ENCODE peak calls at places on chromosome 14, in four cellular contexts. One of them, this sample, is unnamed. For H3K9me3 and H3K4me1, the result is how much of the 10 kb centered on the place peaks cover.

GRCh38 chr14:60753264-60754126 is 18.9 kb downstream of the MNAT1 start:
- DNase-seq in PC-3: no peak
- DNase-seq in IMR-90: peak
- DNase-seq in GM12878: peak
- DNase-seq in this sample: no peak

GRCh38 chr14:56552615-56553014 is 27.0 kb upstream of the TMEM260 start:
- DNase-seq in PC-3: no peak
- DNase-seq in IMR-90: no peak
- DNase-seq in GM12878: no peak
- DNase-seq in this sample: no peak

GRCh38 chr14:91369628-91370445 is 47.8 kb downstream of the CCDC88C start:
- DNase-seq in PC-3: peak
- DNase-seq in IMR-90: no peak
- DNase-seq in GM12878: no peak
- DNase-seq in this sample: peak

GRCh38 chr14:74574092-74574438 is 38.0 kb downstream of the LTBP2 start:
- DNase-seq in PC-3: no peak
- DNase-seq in IMR-90: no peak
- DNase-seq in GM12878: no peak
- DNase-seq in this sample: no peak

GRCh38 chr14:25400607-25401206 is 350.8 kb upstream of the STXBP6 start:
- DNase-seq in PC-3: peak
- DNase-seq in IMR-90: peak
- DNase-seq in GM12878: no peak
- DNase-seq in this sample: peak

GRCh38 chr14:101820283-101820798 is 58.8 kb downstream of the PPP2R5C start:
- DNase-seq in PC-3: no peak
- DNase-seq in IMR-90: no peak
- DNase-seq in GM12878: peak
- DNase-seq in this sample: no peak

GRCh38 chr14:26486922-26487321 is 110.9 kb downstream of the NOVA1 start:
- DNase-seq in PC-3: no peak
- DNase-seq in IMR-90: no peak
- DNase-seq in GM12878: no peak
- DNase-seq in this sample: no peak

GRCh38 chr14:96599076-96599475 is 96.9 kb downstream of the PAPOLA start:
- DNase-seq in PC-3: no peak
- DNase-seq in IMR-90: no peak
- DNase-seq in GM12878: no peak
- DNase-seq in this sample: no peak

GRCh38 chr14:77026930-77027537 is 1.5 kb downstream of the IRF2BPL start:
- DNase-seq in PC-3: peak
- DNase-seq in IMR-90: peak
- DNase-seq in GM12878: no peak
- DNase-seq in this sample: peak

GRCh38 chr14:87175175-87175574 is 817.8 kb downstream of the GALC start:
- DNase-seq in PC-3: no peak
- DNase-seq in IMR-90: no peak
- DNase-seq in GM12878: no peak
- DNase-seq in this sample: no peak

GRCh38 chr14:55123101-55123500 is 6.0 kb upstream of the LGALS3 start:
- DNase-seq in PC-3: peak
- DNase-seq in IMR-90: peak
- DNase-seq in GM12878: no peak
- DNase-seq in this sample: peak

GRCh38 chr14:68225321-68225720 is 405.7 kb downstream of the RAD51B start:
- DNase-seq in PC-3: no peak
- DNase-seq in IMR-90: no peak
- DNase-seq in GM12878: no peak
- DNase-seq in this sample: no peak

GRCh38 chr14:103382375-103382774 is 2.8 kb upstream of the MARK3 start:
- DNase-seq in PC-3: no peak
- DNase-seq in IMR-90: peak
- DNase-seq in GM12878: no peak
- DNase-seq in this sample: peak

GRCh38 chr14:75714993-75715392 is 53.9 kb downstream of the TTLL5 start:
- DNase-seq in PC-3: no peak
- DNase-seq in IMR-90: no peak
- DNase-seq in GM12878: no peak
- DNase-seq in this sample: no peak

GRCh38 chr14:74042296-74042695 is 23.1 kb downstream of the BBOF1 start:
- DNase-seq in PC-3: no peak
- DNase-seq in IMR-90: no peak
- DNase-seq in GM12878: no peak
- DNase-seq in this sample: no peak

GRCh38 chr14:94161979-94162378 is 12.1 kb upstream of the PPP4R4 start:
- DNase-seq in PC-3: no peak
- DNase-seq in IMR-90: no peak
- DNase-seq in GM12878: no peak
- DNase-seq in this sample: no peak

GRCh38 chr14:100035700-100036099 is 29.5 kb upstream of the EVL start:
- DNase-seq in PC-3: no peak
- DNase-seq in IMR-90: no peak
- DNase-seq in GM12878: no peak
- DNase-seq in this sample: no peak

GRCh38 chr14:102986810-102987579 is 64.5 kb downstream of the AMN start:
- DNase-seq in PC-3: peak
- DNase-seq in IMR-90: peak
- DNase-seq in GM12878: no peak
- DNase-seq in this sample: peak

GRCh38 chr14:35986219-35986573 is 160.1 kb downstream of the BRMS1L start:
- DNase-seq in PC-3: no peak
- DNase-seq in IMR-90: no peak
- DNase-seq in GM12878: peak
- DNase-seq in this sample: no peak

GRCh38 chr14:91416744-91417133 is 881 bp downstream of the CCDC88C start:
- DNase-seq in PC-3: peak
- DNase-seq in IMR-90: no peak
- DNase-seq in GM12878: no peak
- DNase-seq in this sample: no peak

GRCh38 chr14:30214456-30215090 is 286.9 kb upstream of the PRKD1 start:
- DNase-seq in PC-3: peak
- DNase-seq in IMR-90: peak
- DNase-seq in GM12878: peak
- DNase-seq in this sample: peak

GRCh38 chr14:50846171-50846880 is 15.4 kb upstream of the NIN start:
- DNase-seq in PC-3: peak
- DNase-seq in IMR-90: peak
- DNase-seq in GM12878: no peak
- DNase-seq in this sample: peak

GRCh38 chr14:94483729-94484275 is 7.8 kb upstream of the SERPINA9 start:
- DNase-seq in PC-3: no peak
- DNase-seq in IMR-90: peak
- DNase-seq in GM12878: no peak
- DNase-seq in this sample: peak

GRCh38 chr14:61567838-61568571 is 127.3 kb upstream of the HIF1A start:
- DNase-seq in PC-3: no peak
- DNase-seq in IMR-90: no peak
- DNase-seq in GM12878: no peak
- DNase-seq in this sample: no peak

GRCh38 chr14:72869407-72870329 is 24.2 kb downstream of the DPF3 start:
- DNase-seq in PC-3: no peak
- DNase-seq in IMR-90: no peak
- DNase-seq in GM12878: no peak
- DNase-seq in this sample: no peak

GRCh38 chr14:102314242-102315011 is 5.1 kb upstream of the ZNF839 start:
- DNase-seq in PC-3: peak
- DNase-seq in IMR-90: peak
- DNase-seq in GM12878: no peak
- DNase-seq in this sample: peak

GRCh38 chr14:56892959-56893358 is 82.7 kb upstream of the OTX2 start:
- DNase-seq in PC-3: no peak
- DNase-seq in IMR-90: no peak
- DNase-seq in GM12878: no peak
- DNase-seq in this sample: no peak

GRCh38 chr14:101088714-101089113 is 185.2 kb upstream of the RTL1 start:
- DNase-seq in PC-3: no peak
- DNase-seq in IMR-90: no peak
- DNase-seq in GM12878: no peak
- DNase-seq in this sample: no peak

GRCh38 chr14:88476375-88476774 is 78.4 kb downstream of the PTPN21 start:
- DNase-seq in PC-3: peak
- DNase-seq in IMR-90: no peak
- DNase-seq in GM12878: no peak
- DNase-seq in this sample: no peak

GRCh38 chr14:34364201-34364600 is 97.8 kb downstream of the SPTSSA start:
- DNase-seq in PC-3: peak
- DNase-seq in IMR-90: no peak
- DNase-seq in GM12878: no peak
- DNase-seq in this sample: no peak

GRCh38 chr14:34368115-34368970 is 93.7 kb downstream of the SPTSSA start:
- DNase-seq in PC-3: peak
- DNase-seq in IMR-90: peak
- DNase-seq in GM12878: no peak
- DNase-seq in this sample: peak

GRCh38 chr14:34362625-34363251 is 99.3 kb downstream of the SPTSSA start:
- DNase-seq in PC-3: no peak
- DNase-seq in IMR-90: no peak
- DNase-seq in GM12878: no peak
- DNase-seq in this sample: no peak

GRCh38 chr14:34363733-34364134 is 98.3 kb downstream of the SPTSSA start:
- DNase-seq in PC-3: peak
- DNase-seq in IMR-90: no peak
- DNase-seq in GM12878: no peak
- DNase-seq in this sample: no peak

DNA sequence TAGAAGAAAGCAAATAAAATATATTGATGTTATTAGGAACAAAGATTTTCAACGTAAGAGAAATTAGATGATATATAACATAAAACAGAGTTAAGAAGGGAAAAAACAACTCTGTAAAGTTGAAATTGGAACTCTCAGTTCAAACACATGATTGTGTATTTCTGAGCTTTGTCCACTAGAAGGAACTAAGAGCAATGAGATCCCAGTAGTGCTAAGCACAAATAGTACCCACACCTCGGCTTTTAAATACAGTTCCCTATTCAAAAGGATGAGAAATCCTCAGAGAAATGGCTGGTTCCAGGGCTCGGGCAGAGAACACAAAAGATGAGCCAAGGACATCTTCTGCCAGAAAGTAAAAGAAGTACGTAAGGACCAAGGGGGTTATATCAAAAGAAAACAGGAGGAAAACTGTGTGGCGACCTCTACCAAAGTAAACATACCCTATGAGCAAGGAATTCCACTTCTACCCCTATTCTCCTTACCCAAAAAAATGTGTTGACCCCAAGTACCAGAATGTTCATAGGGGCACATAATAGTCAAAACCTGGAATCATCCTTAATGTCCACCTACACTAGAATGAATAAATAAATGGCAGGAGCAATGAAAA is 96.6 kb downstream of the SPTSSA start:
- DNase-seq in PC-3: peak
- DNase-seq in IMR-90: peak
- DNase-seq in GM12878: no peak
- DNase-seq in this sample: no peak
- H2AFZ ChIP-seq in PC-3: peak
- H2AFZ ChIP-seq in IMR-90: no peak
- H2AFZ ChIP-seq in GM12878: no peak
- H2AFZ ChIP-seq in this sample: no peak

GRCh38 chr14:89684139-89684538 is 267.1 kb upstream of the FOXN3 start:
- DNase-seq in PC-3: no peak
- DNase-seq in IMR-90: no peak
- DNase-seq in GM12878: no peak
- DNase-seq in this sample: no peak

GRCh38 chr14:89690139-89690538 is 264.4 kb downstream of the EFCAB11 start:
- DNase-seq in PC-3: no peak
- DNase-seq in IMR-90: no peak
- DNase-seq in GM12878: no peak
- DNase-seq in this sample: no peak

DNA sequence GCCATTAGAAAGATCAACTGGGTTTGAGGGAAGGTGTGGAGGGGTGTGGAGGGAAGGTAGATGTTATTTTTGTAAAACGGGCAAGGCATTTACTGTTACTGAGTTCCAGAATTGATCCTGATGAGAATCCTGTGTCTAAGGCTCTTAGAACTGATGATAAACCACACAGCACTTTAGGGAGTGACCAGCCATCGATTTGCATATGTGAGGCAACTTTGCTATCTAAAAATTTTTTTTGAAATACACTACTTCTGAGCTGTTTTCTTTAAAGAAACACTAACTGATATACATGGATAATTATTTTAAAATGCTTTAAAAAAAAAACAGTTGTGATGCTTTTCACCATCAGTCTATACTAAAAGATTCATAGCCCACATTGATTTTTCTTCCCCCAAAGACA is 266.0 kb downstream of the EFCAB11 start:
- DNase-seq in PC-3: no peak
- DNase-seq in IMR-90: peak
- DNase-seq in GM12878: no peak
- DNase-seq in this sample: no peak
- H3K9me3 ChIP-seq in PC-3: under half
- H3K9me3 ChIP-seq in IMR-90: under half
- H3K9me3 ChIP-seq in GM12878: under half
- H3K9me3 ChIP-seq in this sample: under half

DNA sequence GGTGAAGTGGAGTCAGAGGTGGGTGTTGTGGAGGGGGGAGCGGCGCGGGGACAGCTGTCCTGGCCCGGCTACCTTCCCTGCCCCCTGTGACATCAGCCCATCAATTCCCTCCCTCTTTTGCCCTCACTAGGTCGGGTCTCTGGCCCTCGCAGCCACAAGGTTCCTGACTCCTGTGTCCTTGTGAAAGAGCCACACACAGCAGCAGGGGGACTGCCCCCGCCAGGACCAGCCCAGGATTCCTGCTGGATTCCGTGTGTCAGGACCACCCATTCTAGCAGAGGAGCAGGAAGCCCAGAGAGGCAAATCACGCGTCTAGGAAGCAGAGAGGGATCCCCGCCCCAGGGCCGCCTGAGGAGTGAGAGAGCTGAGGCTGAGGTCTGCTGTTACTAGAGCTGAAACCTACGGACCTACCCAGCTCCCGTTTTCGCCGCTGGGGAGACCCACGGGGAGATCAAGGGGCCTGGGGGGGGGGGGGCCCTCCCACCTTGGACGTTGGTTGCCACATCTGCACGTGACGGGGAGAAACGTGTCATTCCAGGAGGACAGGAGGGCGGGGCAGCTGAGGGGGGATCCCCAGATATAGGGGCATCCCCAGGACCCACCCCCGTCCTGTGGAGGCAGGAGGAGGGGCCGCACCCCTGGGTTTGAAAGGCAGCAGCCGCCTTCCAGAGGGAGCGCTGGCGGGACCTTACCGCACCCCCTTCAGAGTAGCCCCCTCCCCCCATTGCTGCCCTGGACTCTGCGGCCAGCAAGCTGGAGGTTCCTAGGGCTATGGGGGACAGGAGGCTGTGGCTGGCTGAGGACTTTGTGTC is 12.5 kb upstream of the INF2 start:
- DNase-seq in PC-3: no peak
- DNase-seq in IMR-90: no peak
- DNase-seq in GM12878: no peak
- DNase-seq in this sample: no peak
- H3K4me1 ChIP-seq in PC-3: under half
- H3K4me1 ChIP-seq in IMR-90: under half
- H3K4me1 ChIP-seq in GM12878: under half
- H3K4me1 ChIP-seq in this sample: under half

GRCh38 chr14:95516554-95517209 is at the start of gene SYNE3:
- DNase-seq in PC-3: peak
- DNase-seq in IMR-90: no peak
- DNase-seq in GM12878: no peak
- DNase-seq in this sample: no peak
- H2AFZ ChIP-seq in PC-3: peak
- H2AFZ ChIP-seq in IMR-90: peak
- H2AFZ ChIP-seq in GM12878: peak
- H2AFZ ChIP-seq in this sample: peak

This sample was measured in mammary epithelial cell.